ENCODE peak calls at places on chromosomes 4 and X, in ten cellular contexts. One of them, this sample, is unnamed.

GRCh38 chr4:17232575-17233253 is 279.2 kb downstream of the QDPR start:
- DNase-seq in fibroblast of mammary gland: peak; percentile 67
- DNase-seq in neuronal stem cell: no peak
- DNase-seq in germinal center: no peak
- DNase-seq in NCI-H2029: peak; percentile 84
- DNase-seq in A172: no peak
- DNase-seq in ELR: no peak
- DNase-seq in H9: no peak
- DNase-seq in D341Med: no peak
- DNase-seq in A549: no peak
- DNase-seq in this sample: peak; percentile 36

GRCh38 chr4:186807131-186807530 is 83.5 kb upstream of the FAT1 start:
- DNase-seq in A549: no peak
- DNase-seq in neuronal stem cell: no peak
- DNase-seq in fibroblast of mammary gland: peak; percentile 25
- DNase-seq in NCI-H2029: no peak
- DNase-seq in A172: no peak
- DNase-seq in germinal center: no peak
- DNase-seq in D341Med: no peak
- DNase-seq in ELR: no peak
- DNase-seq in H9: no peak
- DNase-seq in this sample: no peak

GRCh38 chr4:153209410-153209809 is 5.2 kb downstream of the TRIM2 start:
- DNase-seq in H9: no peak
- DNase-seq in A172: no peak
- DNase-seq in NCI-H2029: peak; percentile 63
- DNase-seq in fibroblast of mammary gland: no peak
- DNase-seq in neuronal stem cell: no peak
- DNase-seq in A549: no peak
- DNase-seq in ELR: no peak
- DNase-seq in germinal center: no peak
- DNase-seq in D341Med: no peak
- DNase-seq in this sample: no peak

GRCh38 chr4:108466936-108467902 is 153.2 kb upstream of the RPL34 start:
- DNase-seq in A549: no peak
- DNase-seq in D341Med: no peak
- DNase-seq in NCI-H2029: no peak
- DNase-seq in A172: peak; percentile 75
- DNase-seq in germinal center: no peak
- DNase-seq in ELR: peak; percentile 81
- DNase-seq in neuronal stem cell: no peak
- DNase-seq in H9: no peak
- DNase-seq in fibroblast of mammary gland: peak; percentile 89
- DNase-seq in this sample: peak; percentile 3

GRCh38 chr4:3344596-3344995 is 51.8 kb downstream of the RGS12 start:
- DNase-seq in A549: no peak
- DNase-seq in germinal center: no peak
- DNase-seq in D341Med: no peak
- DNase-seq in ELR: no peak
- DNase-seq in fibroblast of mammary gland: no peak
- DNase-seq in neuronal stem cell: no peak
- DNase-seq in H9: no peak
- DNase-seq in A172: no peak
- DNase-seq in NCI-H2029: no peak
- DNase-seq in this sample: no peak

GRCh38 chr4:113316879-113317278 is 267.4 kb downstream of the ANK2 start:
- DNase-seq in germinal center: peak; percentile 40
- DNase-seq in H9: no peak
- DNase-seq in D341Med: no peak
- DNase-seq in A549: no peak
- DNase-seq in NCI-H2029: no peak
- DNase-seq in neuronal stem cell: no peak
- DNase-seq in ELR: no peak
- DNase-seq in fibroblast of mammary gland: peak; percentile 5
- DNase-seq in A172: no peak
- DNase-seq in this sample: no peak

GRCh38 chr4:154329268-154329858 is 162.2 kb downstream of the DCHS2 start:
- DNase-seq in ELR: peak; percentile 14
- DNase-seq in A549: peak; percentile 25
- DNase-seq in germinal center: no peak
- DNase-seq in H9: no peak
- DNase-seq in neuronal stem cell: no peak
- DNase-seq in NCI-H2029: no peak
- DNase-seq in fibroblast of mammary gland: peak; percentile 57
- DNase-seq in D341Med: no peak
- DNase-seq in A172: peak; percentile 30
- DNase-seq in this sample: peak; percentile 41

GRCh38 chr4:8649631-8650261 is 57.2 kb downstream of the CPZ start:
- DNase-seq in D341Med: no peak
- DNase-seq in NCI-H2029: no peak
- DNase-seq in A172: no peak
- DNase-seq in fibroblast of mammary gland: no peak
- DNase-seq in ELR: no peak
- DNase-seq in neuronal stem cell: no peak
- DNase-seq in germinal center: no peak
- DNase-seq in H9: peak; percentile 26
- DNase-seq in A549: no peak
- DNase-seq in this sample: no peak

GRCh38 chrX:39550795-39551361 is 546.9 kb downstream of the BCOR start:
- DNase-seq in germinal center: no peak
- DNase-seq in D341Med: no peak
- DNase-seq in neuronal stem cell: no peak
- DNase-seq in H9: no peak
- DNase-seq in A549: no peak
- DNase-seq in ELR: no peak
- DNase-seq in A172: no peak
- DNase-seq in fibroblast of mammary gland: no peak
- DNase-seq in NCI-H2029: no peak
- DNase-seq in this sample: no peak

GRCh38 chr4:87745058-87745842 is 54.1 kb upstream of the IBSP start:
- DNase-seq in A549: no peak
- DNase-seq in A172: no peak
- DNase-seq in germinal center: no peak
- DNase-seq in H9: peak; percentile 31
- DNase-seq in D341Med: no peak
- DNase-seq in ELR: no peak
- DNase-seq in fibroblast of mammary gland: no peak
- DNase-seq in NCI-H2029: no peak
- DNase-seq in neuronal stem cell: no peak
- DNase-seq in this sample: no peak

GRCh38 chr4:19850909-19851308 is 400.8 kb upstream of the SLIT2 start:
- DNase-seq in fibroblast of mammary gland: peak; percentile 89
- DNase-seq in germinal center: no peak
- DNase-seq in NCI-H2029: no peak
- DNase-seq in H9: no peak
- DNase-seq in A549: peak; percentile 1
- DNase-seq in D341Med: no peak
- DNase-seq in neuronal stem cell: no peak
- DNase-seq in ELR: peak; percentile 96
- DNase-seq in A172: peak; percentile 84
- DNase-seq in this sample: peak; percentile 86

GRCh38 chr4:40003986-40004385 is 26.3 kb upstream of the PDS5A start:
- DNase-seq in germinal center: no peak
- DNase-seq in D341Med: no peak
- DNase-seq in neuronal stem cell: no peak
- DNase-seq in fibroblast of mammary gland: peak; percentile 56
- DNase-seq in NCI-H2029: no peak
- DNase-seq in A549: peak; percentile 14
- DNase-seq in ELR: peak; percentile 50
- DNase-seq in A172: no peak
- DNase-seq in H9: no peak
- DNase-seq in this sample: peak; percentile 56

GRCh38 chrX:103722505-103722904 is 11.8 kb downstream of the TMEM31 start:
- DNase-seq in D341Med: no peak
- DNase-seq in germinal center: no peak
- DNase-seq in A549: no peak
- DNase-seq in fibroblast of mammary gland: peak; percentile 40
- DNase-seq in A172: no peak
- DNase-seq in ELR: no peak
- DNase-seq in neuronal stem cell: no peak
- DNase-seq in NCI-H2029: no peak
- DNase-seq in H9: no peak
- DNase-seq in this sample: no peak

GRCh38 chr4:89357346-89357745 is 49.7 kb upstream of the GPRIN3 start:
- DNase-seq in D341Med: no peak
- DNase-seq in neuronal stem cell: no peak
- DNase-seq in ELR: no peak
- DNase-seq in H9: no peak
- DNase-seq in NCI-H2029: no peak
- DNase-seq in germinal center: no peak
- DNase-seq in fibroblast of mammary gland: no peak
- DNase-seq in A549: no peak
- DNase-seq in A172: no peak
- DNase-seq in this sample: no peak

GRCh38 chr4:74284074-74284473 is 24.2 kb upstream of the EPGN start:
- DNase-seq in NCI-H2029: no peak
- DNase-seq in germinal center: no peak
- DNase-seq in H9: no peak
- DNase-seq in neuronal stem cell: no peak
- DNase-seq in A549: peak; percentile 6
- DNase-seq in A172: peak; percentile 81
- DNase-seq in fibroblast of mammary gland: peak; percentile 35
- DNase-seq in D341Med: no peak
- DNase-seq in ELR: peak; percentile 87
- DNase-seq in this sample: no peak

GRCh38 chrX:150966742-150967141 is 16.4 kb upstream of the HMGB3 start:
- DNase-seq in fibroblast of mammary gland: no peak
- DNase-seq in germinal center: no peak
- DNase-seq in H9: no peak
- DNase-seq in NCI-H2029: no peak
- DNase-seq in neuronal stem cell: no peak
- DNase-seq in ELR: no peak
- DNase-seq in A549: no peak
- DNase-seq in A172: no peak
- DNase-seq in D341Med: no peak
- DNase-seq in this sample: no peak

GRCh38 chr4:30802622-30803323 is 82.6 kb downstream of the PCDH7 start:
- DNase-seq in H9: no peak
- DNase-seq in germinal center: no peak
- DNase-seq in D341Med: no peak
- DNase-seq in A172: peak; percentile 64
- DNase-seq in A549: no peak
- DNase-seq in fibroblast of mammary gland: peak; percentile 88
- DNase-seq in neuronal stem cell: no peak
- DNase-seq in NCI-H2029: no peak
- DNase-seq in ELR: peak; percentile 30
- DNase-seq in this sample: no peak

GRCh38 chr4:150600821-150601445 is 19.0 kb downstream of the MAB21L2 start:
- DNase-seq in H9: no peak
- DNase-seq in A172: no peak
- DNase-seq in D341Med: no peak
- DNase-seq in germinal center: no peak
- DNase-seq in fibroblast of mammary gland: no peak
- DNase-seq in NCI-H2029: no peak
- DNase-seq in neuronal stem cell: no peak
- DNase-seq in A549: no peak
- DNase-seq in ELR: no peak
- DNase-seq in this sample: no peak

GRCh38 chrX:77953708-77954107 is 15.7 kb downstream of the PGAM4 start:
- DNase-seq in neuronal stem cell: no peak
- DNase-seq in fibroblast of mammary gland: peak; percentile 36
- DNase-seq in A549: peak; percentile 29
- DNase-seq in D341Med: no peak
- DNase-seq in germinal center: no peak
- DNase-seq in NCI-H2029: no peak
- DNase-seq in H9: no peak
- DNase-seq in ELR: peak; percentile 3
- DNase-seq in A172: no peak
- DNase-seq in this sample: no peak

GRCh38 chrX:102768984-102769761 is 48.6 kb downstream of the GPRASP3 start:
- DNase-seq in neuronal stem cell: peak; percentile 86
- DNase-seq in A172: peak; percentile 68
- DNase-seq in germinal center: peak; percentile 65
- DNase-seq in D341Med: peak; percentile 75
- DNase-seq in H9: peak; percentile 79
- DNase-seq in NCI-H2029: peak; percentile 63
- DNase-seq in fibroblast of mammary gland: peak; percentile 90
- DNase-seq in A549: peak; percentile 94
- DNase-seq in ELR: peak; percentile 90
- DNase-seq in this sample: peak; percentile 91

GRCh38 chrX:69117876-69118526 is 47.3 kb downstream of the PJA1 start:
- DNase-seq in ELR: no peak
- DNase-seq in fibroblast of mammary gland: no peak
- DNase-seq in H9: no peak
- DNase-seq in A549: no peak
- DNase-seq in D341Med: no peak
- DNase-seq in germinal center: no peak
- DNase-seq in neuronal stem cell: no peak
- DNase-seq in A172: no peak
- DNase-seq in NCI-H2029: no peak
- DNase-seq in this sample: no peak

GRCh38 chr4:181202249-181202648 is 1041.0 kb upstream of the TENM3 start:
- DNase-seq in H9: no peak
- DNase-seq in D341Med: no peak
- DNase-seq in NCI-H2029: no peak
- DNase-seq in A172: no peak
- DNase-seq in neuronal stem cell: no peak
- DNase-seq in ELR: no peak
- DNase-seq in A549: no peak
- DNase-seq in fibroblast of mammary gland: no peak
- DNase-seq in germinal center: no peak
- DNase-seq in this sample: no peak

GRCh38 chr4:7466904-7467303 is 32.2 kb upstream of the PSAPL1 start:
- DNase-seq in neuronal stem cell: no peak
- DNase-seq in NCI-H2029: no peak
- DNase-seq in A549: no peak
- DNase-seq in D341Med: no peak
- DNase-seq in H9: no peak
- DNase-seq in A172: no peak
- DNase-seq in ELR: no peak
- DNase-seq in fibroblast of mammary gland: no peak
- DNase-seq in germinal center: no peak
- DNase-seq in this sample: no peak

GRCh38 chr4:21470531-21470930 is 478.0 kb downstream of the KCNIP4 start:
- DNase-seq in H9: no peak
- DNase-seq in D341Med: peak; percentile 54
- DNase-seq in neuronal stem cell: no peak
- DNase-seq in A172: peak; percentile 57
- DNase-seq in germinal center: no peak
- DNase-seq in fibroblast of mammary gland: peak; percentile 80
- DNase-seq in ELR: peak; percentile 50
- DNase-seq in A549: no peak
- DNase-seq in NCI-H2029: peak; percentile 54
- DNase-seq in this sample: peak; percentile 40

GRCh38 chr4:7410470-7410869 is 24.3 kb downstream of the PSAPL1 start:
- DNase-seq in D341Med: no peak
- DNase-seq in ELR: no peak
- DNase-seq in NCI-H2029: peak; percentile 57
- DNase-seq in fibroblast of mammary gland: no peak
- DNase-seq in H9: no peak
- DNase-seq in A172: no peak
- DNase-seq in A549: no peak
- DNase-seq in germinal center: no peak
- DNase-seq in neuronal stem cell: no peak
- DNase-seq in this sample: no peak

This sample was measured in RKO.